ENCODE peak calls at places on chromosomes 12 and 14, in four cellular contexts. W is activated naive CD8-positive, alpha-beta T cell treated with anti-CD3 and anti-CD28 coated beads for 36 hours; L is aorta; Q is NCI-H82. D is an unnamed sample.

GRCh38 chr12:124767075-124767821 is 96.4 kb downstream of the SCARB1 start:
- DNase-seq in Q (peak; percentile 89), W (peak; percentile 82), L (peak; percentile 88), D (peak; percentile 84)

GRCh38 chr12:53495903-53496751 is 3.1 kb downstream of the MAP3K12 start:
- DNase-seq in L (peak; percentile 80), Q (peak; percentile 84), W (no peak), D (peak; percentile 85)

GRCh38 chr14:89378119-89378518 is 38.9 kb downstream of the FOXN3 start:
- DNase-seq in L (no peak), Q (no peak), W (peak; percentile 18), D (no peak)

GRCh38 chr14:27528328-27528727 is 930.5 kb upstream of the NOVA1 start:
- DNase-seq in W (no peak), Q (peak; percentile 65), L (no peak), D (no peak)

GRCh38 chr12:101328917-101329316 is 49.0 kb downstream of the UTP20 start:
- DNase-seq in Q (no peak), L (no peak), W (no peak), D (no peak)

GRCh38 chr14:64625363-64626232 is 75.8 kb downstream of the PPP1R36 start:
- DNase-seq in L (no peak), W (no peak), Q (peak; percentile 80), D (peak; percentile 25)

GRCh38 chr12:68530965-68531364 is 79.7 kb upstream of the RAP1B start:
- DNase-seq in W (no peak), Q (no peak), L (peak; percentile 45), D (no peak)

GRCh38 chr12:95509300-95509699 is 35.3 kb downstream of the METAP2 start:
- DNase-seq in W (no peak), Q (no peak), L (no peak), D (no peak)

GRCh38 chr12:30457621-30458289 is 237.9 kb downstream of the IPO8 start:
- DNase-seq in W (no peak), Q (peak; percentile 67), L (no peak), D (peak; percentile 9)

GRCh38 chr14:74580275-74580672 is 31.8 kb downstream of the LTBP2 start:
- DNase-seq in Q (no peak), W (no peak), L (peak; percentile 17), D (no peak)

GRCh38 chr14:23548351-23549318 is 2.9 kb downstream of the ZFHX2 start:
- DNase-seq in W (no peak), Q (no peak), L (no peak), D (no peak)

GRCh38 chr12:96571101-96571862 is 81.9 kb downstream of the CFAP54 start:
- DNase-seq in L (no peak), W (peak; percentile 19), Q (no peak), D (no peak)

GRCh38 chr12:13250416-13250815 is 53.9 kb downstream of the EMP1 start:
- DNase-seq in L (no peak), Q (no peak), W (no peak), D (no peak)

GRCh38 chr14:105165134-105165704 is 3.4 kb downstream of the JAG2 start:
- DNase-seq in W (no peak), L (no peak), Q (no peak), D (no peak)

GRCh38 chr12:2606186-2606910 is 188.4 kb upstream of the FKBP4 start:
- DNase-seq in Q (no peak), W (no peak), L (peak; percentile 17), D (no peak)

GRCh38 chr12:12461281-12461922 is 101.3 kb downstream of the DUSP16 start:
- DNase-seq in W (peak; percentile 32), Q (no peak), L (no peak), D (no peak)

GRCh38 chr12:102567031-102567985 is 86.9 kb upstream of the IGF1 start:
- DNase-seq in W (no peak), L (no peak), Q (no peak), D (peak; percentile 18)

GRCh38 chr12:124456652-124457152 is 110.7 kb downstream of the NCOR2 start:
- DNase-seq in W (peak; percentile 40), L (no peak), Q (no peak), D (no peak)

GRCh38 chr12:121295746-121296617 is 527 bp downstream of the CAMKK2 start:
- DNase-seq in Q (peak; percentile 59), W (peak; percentile 47), L (peak; percentile 59), D (peak; percentile 35)

GRCh38 chr12:27178723-27179398 is 65.2 kb upstream of the STK38L start:
- DNase-seq in L (no peak), Q (no peak), W (no peak), D (no peak)

GRCh38 chr12:3972576-3972975 is 99.4 kb upstream of the PARP11 start:
- DNase-seq in L (no peak), Q (no peak), W (peak; percentile 35), D (no peak)

GRCh38 chr12:117363263-117363662 is 1.8 kb upstream of the NOS1 start:
- DNase-seq in L (no peak), W (no peak), Q (no peak), D (no peak)

GRCh38 chr12:100574262-100575074 is 984 bp downstream of the GAS2L3 start:
- DNase-seq in W (no peak), Q (peak; percentile 48), L (peak; percentile 66), D (no peak)

GRCh38 chr12:34292736-34293625 is 270.7 kb downstream of the ALG10 start:
- DNase-seq in W (no peak), Q (peak; percentile 50), L (peak; percentile 21), D (peak; percentile 9)

GRCh38 chr14:104513641-104514046 is 65.9 kb upstream of the C14orf180 start:
- DNase-seq in Q (no peak), W (no peak), L (no peak), D (no peak)

GRCh38 chr14:103502877-103503276 is 19.8 kb downstream of the CKB start:
- DNase-seq in L (no peak), Q (no peak), W (no peak), D (no peak)

GRCh38 chr12:123847019-123847418 is 84.9 kb downstream of the DNAH10 start:
- DNase-seq in W (no peak), Q (no peak), L (no peak), D (no peak)

GRCh38 chr12:112969547-112970306 is 8.6 kb upstream of the OAS2 start:
- DNase-seq in L (no peak), Q (no peak), W (no peak), D (no peak)

GRCh38 chr14:51458563-51458955 is 193.2 kb upstream of the FRMD6 start:
- DNase-seq in Q (no peak), W (no peak), L (no peak), D (no peak)

GRCh38 chr12:67355428-67356385 is 86.5 kb downstream of the CAND1 start:
- DNase-seq in W (no peak), Q (peak; percentile 80), L (no peak), D (peak; percentile 16)